ENCODE peak calls at places on chromosomes 3 and 15, in eight cellular contexts. C, X, J, H, Y, I, U and S are unnamed samples.

GRCh38 chr3:10023587-10024310 is 2.5 kb upstream of the FANCD2 start:
- DNase-seq in C (no peak), X (no peak), J (no peak), H (no peak), Y (peak), I (no peak), U (no peak), S (no peak)

GRCh38 chr3:155805204-155805801 is 775 bp downstream of the C3orf33 start:
- DNase-seq in C (no peak), X (peak), J (no peak), H (peak), Y (peak), I (peak), U (no peak), S (no peak)

GRCh38 chr3:144189044-144189443 is 217.4 kb downstream of the DIPK2A start:
- DNase-seq in C (no peak), X (no peak), J (no peak), H (no peak), Y (peak), I (no peak), U (no peak), S (no peak)

GRCh38 chr15:70430029-70430428 is 332.3 kb upstream of the TLE3 start:
- DNase-seq in C (no peak), X (no peak), J (no peak), H (no peak), Y (peak), I (no peak), U (no peak), S (no peak)

GRCh38 chr3:157151151-157151550 is 8.8 kb downstream of the CCNL1 start:
- DNase-seq in C (no peak), X (no peak), J (no peak), H (no peak), Y (no peak), I (no peak), U (no peak), S (no peak)

GRCh38 chr15:67403428-67403827 is 117.5 kb upstream of the C15orf61 start:
- DNase-seq in C (no peak), X (no peak), J (no peak), H (no peak), Y (no peak), I (no peak), U (no peak), S (no peak)

GRCh38 chr3:49161197-49161596 is 4.9 kb downstream of the CCDC71 start:
- DNase-seq in C (no peak), X (no peak), J (no peak), H (no peak), Y (no peak), I (no peak), U (no peak), S (no peak)

GRCh38 chr3:27479816-27480543 is 4.2 kb downstream of the SLC4A7 start:
- DNase-seq in C (no peak), X (no peak), J (no peak), H (no peak), Y (no peak), I (no peak), U (no peak), S (no peak)

GRCh38 chr3:150871192-150871591 is 34.0 kb downstream of the MINDY4B start:
- DNase-seq in C (no peak), X (no peak), J (no peak), H (no peak), Y (no peak), I (no peak), U (no peak), S (no peak)

GRCh38 chr3:57164217-57164605 is 942 bp downstream of the IL17RD start:
- DNase-seq in C (no peak), X (peak), J (no peak), H (no peak), Y (no peak), I (no peak), U (peak), S (peak)

GRCh38 chr3:120983841-120984240 is 75.8 kb downstream of the STXBP5L start:
- DNase-seq in C (no peak), X (no peak), J (no peak), H (no peak), Y (no peak), I (peak), U (no peak), S (no peak)

GRCh38 chr15:95842576-95842975 is 487.9 kb upstream of the NR2F2 start:
- DNase-seq in C (no peak), X (no peak), J (no peak), H (no peak), Y (no peak), I (no peak), U (no peak), S (no peak)

GRCh38 chr15:95840004-95840403 is 490.5 kb upstream of the NR2F2 start:
- DNase-seq in C (no peak), X (peak), J (no peak), H (no peak), Y (peak), I (no peak), U (no peak), S (no peak)

GRCh38 chr15:95843241-95843851 is 487.2 kb upstream of the NR2F2 start:
- DNase-seq in C (no peak), X (peak), J (no peak), H (no peak), Y (peak), I (no peak), U (no peak), S (no peak)

GRCh38 chr15:95837605-95838004 is 492.9 kb upstream of the NR2F2 start:
- DNase-seq in C (no peak), X (no peak), J (no peak), H (no peak), Y (no peak), I (no peak), U (no peak), S (no peak)

DNA sequence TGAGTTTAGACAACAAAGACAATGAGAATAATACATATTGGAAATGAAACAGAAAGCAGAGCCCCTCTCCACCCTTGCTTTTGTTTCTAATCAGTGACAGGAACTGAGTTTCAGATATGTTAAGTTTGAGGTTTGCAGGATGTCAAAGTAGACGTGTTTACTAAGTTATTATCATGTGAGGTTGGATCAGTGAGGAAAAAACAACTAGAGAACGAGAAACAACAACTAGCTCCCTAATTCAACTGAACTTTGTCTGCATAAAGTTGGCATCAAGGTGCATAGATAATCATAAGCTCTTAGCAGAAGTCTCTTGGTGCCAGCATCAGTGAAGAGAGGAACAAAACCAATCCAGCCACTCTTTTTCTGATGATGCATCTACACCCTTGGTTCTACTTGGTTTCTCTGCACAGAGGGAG is 491.1 kb upstream of the NR2F2 start:
- DNase-seq in C (no peak), X (no peak), J (no peak), H (no peak), Y (no peak), I (no peak), U (no peak), S (no peak)
- H3K27ac ChIP-seq in C (no peak), X (peak), J (peak), H (no peak), Y (no peak), I (no peak), U (no peak), S (no peak)

GRCh38 chr3:20739814-20740213 is 553.8 kb upstream of the SGO1 start:
- DNase-seq in C (no peak), X (no peak), J (no peak), H (no peak), Y (no peak), I (no peak), U (no peak), S (no peak)
- TF ChIP-seq CTCF in C (no peak), X (no peak), J (no peak), H (no peak), Y (no peak), I (peak), U (no peak), S (no peak)

DNA sequence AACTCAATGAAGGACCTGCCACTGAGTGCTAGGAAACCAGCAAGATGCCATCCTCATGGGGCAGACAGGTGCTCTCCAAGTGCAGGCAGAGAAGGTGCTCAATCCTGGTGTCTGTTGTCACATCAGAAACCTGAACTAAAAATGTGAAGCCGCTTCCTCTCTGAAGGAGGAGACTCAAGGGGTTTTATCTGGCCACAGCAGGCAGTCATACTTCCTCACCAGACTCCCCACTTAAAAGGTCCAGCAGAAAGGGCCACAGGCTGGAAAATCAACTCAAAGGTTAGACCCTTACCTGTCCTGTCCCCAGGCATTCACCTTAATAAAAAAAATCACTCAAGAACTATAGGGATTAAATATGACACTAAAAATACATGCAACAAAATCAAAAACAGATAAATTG is 4.8 kb downstream of the CCDC12 start:
- DNase-seq in C (no peak), X (no peak), J (peak), H (no peak), Y (no peak), I (no peak), U (no peak), S (no peak)
- H3K27ac ChIP-seq in C (no peak), X (no peak), J (no peak), H (no peak), Y (no peak), I (no peak), U (peak), S (no peak)

DNA sequence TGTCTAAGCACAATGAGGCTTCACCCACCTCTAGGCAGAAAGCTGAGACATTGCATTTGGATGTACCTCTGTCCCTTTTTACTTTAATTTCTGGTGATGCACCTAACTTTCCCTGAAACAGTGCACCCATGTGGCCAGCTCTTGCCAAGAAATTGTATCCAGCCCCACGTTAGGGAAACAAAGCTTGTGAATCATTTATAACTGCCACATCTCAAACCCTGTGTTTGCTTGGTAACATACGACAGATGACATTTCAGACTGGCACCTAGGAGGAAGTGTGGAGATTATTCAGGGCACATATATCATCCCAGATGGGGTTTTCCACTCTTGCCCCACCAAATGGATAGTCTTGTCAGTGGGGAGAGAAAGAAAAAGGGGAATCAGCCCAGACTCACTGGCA is 2.1 kb downstream of the CYB561D2 start:
- DNase-seq in C (no peak), X (no peak), J (no peak), H (no peak), Y (no peak), I (no peak), U (no peak), S (no peak)
- TF ChIP-seq CTCF in C (no peak), X (no peak), J (no peak), H (no peak), Y (peak), I (peak), U (no peak), S (no peak)

GRCh38 chr3:177760803-177761202 is 563.5 kb upstream of the TBL1XR1 start:
- DNase-seq in C (no peak), X (no peak), J (no peak), H (no peak), Y (no peak), I (no peak), U (no peak), S (no peak)

GRCh38 chr3:177764377-177764912 is 567.2 kb upstream of the TBL1XR1 start:
- DNase-seq in C (no peak), X (no peak), J (no peak), H (no peak), Y (no peak), I (no peak), U (no peak), S (no peak)
- H3K27ac ChIP-seq in C (no peak), X (no peak), J (no peak), H (no peak), Y (no peak), I (no peak), U (no peak), S (no peak)

GRCh38 chr15:93162560-93162959 is 73.5 kb upstream of the RGMA start:
- DNase-seq in C (no peak), X (no peak), J (no peak), H (no peak), Y (no peak), I (no peak), U (no peak), S (no peak)
- TF ChIP-seq CTCF in C (no peak), X (no peak), J (no peak), H (no peak), Y (no peak), I (peak), U (no peak), S (no peak)

DNA sequence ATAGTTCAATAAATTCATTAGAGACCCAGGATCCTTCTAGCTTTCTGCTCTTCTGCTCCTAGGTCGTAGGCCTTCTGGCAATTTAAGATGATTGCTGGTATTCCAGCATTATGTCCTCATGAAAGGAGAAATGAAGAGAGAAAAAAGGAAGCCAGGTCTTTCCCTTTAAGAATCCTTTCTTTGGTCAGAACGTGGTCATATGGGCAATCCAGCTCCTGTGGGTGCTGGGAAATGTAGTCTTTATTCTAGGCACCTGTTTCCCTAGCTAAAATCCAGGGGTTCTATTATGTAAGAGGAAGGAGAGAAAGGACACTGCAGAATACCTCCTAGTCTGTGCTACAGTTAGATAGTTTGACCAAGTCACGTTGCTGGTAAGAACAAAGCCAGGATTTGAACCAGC is 35.5 kb upstream of the NR1I2 start:
- DNase-seq in C (no peak), X (no peak), J (no peak), H (no peak), Y (no peak), I (no peak), U (no peak), S (no peak)
- H3K27ac ChIP-seq in C (no peak), X (no peak), J (no peak), H (no peak), Y (no peak), I (no peak), U (no peak), S (no peak)

GRCh38 chr3:141793476-141794260 is 30.5 kb downstream of the GRK7 start:
- DNase-seq in C (no peak), X (no peak), J (no peak), H (no peak), Y (no peak), I (peak), U (no peak), S (no peak)
- TF ChIP-seq CTCF in C (no peak), X (no peak), J (no peak), H (no peak), Y (peak), I (peak), U (no peak), S (no peak)

DNA sequence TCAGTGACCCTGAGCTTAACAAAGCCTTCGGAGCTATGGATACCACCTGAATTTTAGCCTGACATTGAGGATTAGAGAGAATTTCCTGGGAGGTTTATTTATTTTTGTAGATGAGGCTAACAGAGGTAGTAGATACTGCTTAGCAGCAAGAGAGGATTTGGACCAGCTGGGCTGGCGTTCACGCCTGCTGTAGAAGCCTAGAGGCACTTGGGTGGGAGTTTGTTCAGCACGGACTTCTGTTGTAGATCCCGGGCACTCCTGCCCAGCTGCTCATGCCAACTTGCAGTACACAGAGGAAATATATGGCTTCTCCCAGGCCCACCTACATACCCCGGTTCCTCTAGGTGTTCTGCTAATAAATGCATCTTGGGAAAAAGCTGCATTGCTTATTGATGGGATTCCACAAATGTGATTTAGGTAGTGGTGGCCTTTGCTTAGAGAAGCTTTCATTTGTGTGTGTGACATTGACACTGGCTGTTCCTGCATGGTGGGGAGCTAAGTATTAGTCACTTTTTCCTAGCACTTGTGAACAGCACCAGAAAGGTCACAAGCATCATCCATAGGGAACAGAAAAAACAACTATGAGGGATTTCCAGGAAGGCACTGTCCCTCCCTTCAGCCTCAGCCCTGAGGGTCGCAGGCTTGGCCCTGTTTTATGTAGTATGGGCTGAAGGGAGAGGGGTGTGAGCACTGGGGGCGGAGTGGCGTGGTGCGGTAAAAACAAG is 324.8 kb upstream of the LRRFIP2 start:
- DNase-seq in C (no peak), X (no peak), J (no peak), H (no peak), Y (no peak), I (no peak), U (no peak), S (no peak)
- H3K27ac ChIP-seq in C (no peak), X (no peak), J (no peak), H (no peak), Y (no peak), I (no peak), U (no peak), S (no peak)